ENCODE peak calls at places on chromosomes 3 and 15, in four cellular contexts. W is HL-60, J is adrenal gland, S is DND-41. F is an unnamed sample.

GRCh38 chr15:100869151-100869999 is 10.3 kb upstream of the ALDH1A3 start:
- DNase-seq in S (no peak), J (no peak), W (no peak), F (no peak)

GRCh38 chr3:21718161-21718765 is 32.7 kb downstream of the ZNF385D start:
- DNase-seq in J (no peak), S (no peak), W (no peak), F (peak; percentile 28)

GRCh38 chr3:125358923-125359322 is 16.2 kb downstream of the ZNF148 start:
- DNase-seq in J (no peak), W (no peak), S (no peak), F (no peak)

GRCh38 chr15:90101130-90101968 is 919 bp downstream of the IDH2 start:
- DNase-seq in J (peak; percentile 48), W (peak; percentile 39), S (peak; percentile 60), F (no peak)

GRCh38 chr3:152978152-152978551 is 143.2 kb downstream of the P2RY1 start:
- DNase-seq in S (no peak), W (no peak), J (no peak), F (no peak)

GRCh38 chr3:112136959-112137693 is 4.1 kb upstream of the GCSAM start:
- DNase-seq in S (no peak), J (no peak), W (no peak), F (no peak)

GRCh38 chr3:87350367-87351199 is 74.2 kb upstream of the POU1F1 start:
- DNase-seq in S (peak; percentile 30), W (peak; percentile 12), J (no peak), F (no peak)

GRCh38 chr3:15645740-15646490 is 44.4 kb downstream of the BTD start:
- DNase-seq in S (no peak), J (peak; percentile 92), W (no peak), F (peak; percentile 50)

GRCh38 chr3:182239316-182239715 is 527.6 kb downstream of the SOX2 start:
- DNase-seq in W (no peak), S (no peak), J (no peak), F (no peak)

GRCh38 chr3:35965908-35966307 is 326.6 kb downstream of the ARPP21 start:
- DNase-seq in S (no peak), J (no peak), W (no peak), F (no peak)

GRCh38 chr3:50299929-50300680 is 900 bp upstream of the HYAL3 start:
- DNase-seq in S (no peak), W (peak; percentile 74), J (peak; percentile 61), F (no peak)

GRCh38 chr3:12476238-12476897 is 7.9 kb upstream of the TSEN2 start:
- DNase-seq in J (no peak), S (no peak), W (no peak), F (no peak)

GRCh38 chr3:187186801-187187421 is 10.4 kb upstream of the RTP1 start:
- DNase-seq in J (peak; percentile 32), W (no peak), S (no peak), F (peak; percentile 61)

GRCh38 chr15:86743283-86743903 is 663.7 kb downstream of the AGBL1 start:
- DNase-seq in S (peak; percentile 35), W (no peak), J (no peak), F (no peak)

GRCh38 chr15:64507293-64507802 is 47.0 kb downstream of the ZNF609 start:
- DNase-seq in J (peak; percentile 91), W (no peak), S (peak; percentile 64), F (peak; percentile 6)

GRCh38 chr15:36882487-36883108 is 217.8 kb downstream of the MEIS2 start:
- DNase-seq in W (no peak), S (no peak), J (no peak), F (no peak)

GRCh38 chr3:161139686-161140085 is 34.5 kb upstream of the B3GALNT1 start:
- DNase-seq in J (no peak), S (no peak), W (no peak), F (no peak)

GRCh38 chr15:40939909-40940801 is 11.0 kb downstream of the DLL4 start:
- DNase-seq in W (no peak), S (no peak), J (peak; percentile 35), F (no peak)

GRCh38 chr3:13546667-13547171 is 2.2 kb upstream of the FBLN2 start:
- DNase-seq in S (no peak), J (peak; percentile 42), W (no peak), F (no peak)

GRCh38 chr3:154120903-154121235 is 321 bp upstream of the ARHGEF26 start:
- DNase-seq in W (no peak), S (no peak), J (no peak), F (no peak)

GRCh38 chr3:115615451-115615850 is 7.9 kb upstream of the GAP43 start:
- DNase-seq in S (no peak), J (no peak), W (no peak), F (no peak)

GRCh38 chr3:62827550-62827949 is 47.7 kb downstream of the CADPS start:
- DNase-seq in S (no peak), W (no peak), J (no peak), F (no peak)

GRCh38 chr3:52986938-52987337 is 58.9 kb downstream of the SFMBT1 start:
- DNase-seq in S (no peak), W (no peak), J (no peak), F (no peak)

GRCh38 chr3:85304360-85304964 is 345.7 kb downstream of the CADM2 start:
- DNase-seq in W (no peak), S (no peak), J (no peak), F (no peak)

GRCh38 chr3:142385078-142385477 is 62.8 kb downstream of the XRN1 start:
- DNase-seq in S (no peak), W (no peak), J (no peak), F (no peak)

GRCh38 chr3:195540031-195540430 is 3.1 kb downstream of the PPP1R2 start:
- DNase-seq in W (no peak), S (no peak), J (no peak), F (no peak)

GRCh38 chr3:52570076-52570475 is 33.7 kb downstream of the UQCC5 start:
- DNase-seq in J (no peak), W (no peak), S (no peak), F (no peak)

GRCh38 chr3:195750797-195751520 is 30.2 kb downstream of the MUC20 start:
- DNase-seq in S (no peak), W (no peak), J (no peak), F (no peak)

GRCh38 chr3:38640661-38641441 is 8.6 kb downstream of the SCN5A start:
- DNase-seq in J (no peak), W (no peak), S (no peak), F (no peak)

GRCh38 chr15:83764201-83764839 is 110.4 kb downstream of the ADAMTSL3 start:
- DNase-seq in W (no peak), J (no peak), S (no peak), F (no peak)

GRCh38 chr3:177141899-177142651 is 55.2 kb downstream of the TBL1XR1 start:
- DNase-seq in S (no peak), W (no peak), J (no peak), F (no peak)

GRCh38 chr15:73053398-73053723 is 1.1 kb downstream of the NEO1 start:
- DNase-seq in J (no peak), W (no peak), S (no peak), F (no peak)
- H3K27ac ChIP-seq in J (no peak overlapping the region), W (no peak overlapping the region), S (peak overlapping the region; percentile 15), F (peak overlapping the region; percentile 64)

GRCh38 chr3:185954366-185954723 is 16.5 kb upstream of the TRA2B start:
- DNase-seq in S (no peak), J (no peak), W (no peak), F (no peak)
- H3K27ac ChIP-seq in S (no peak overlapping the region), J (no peak overlapping the region), W (no peak overlapping the region), F (no peak overlapping the region)

DNA sequence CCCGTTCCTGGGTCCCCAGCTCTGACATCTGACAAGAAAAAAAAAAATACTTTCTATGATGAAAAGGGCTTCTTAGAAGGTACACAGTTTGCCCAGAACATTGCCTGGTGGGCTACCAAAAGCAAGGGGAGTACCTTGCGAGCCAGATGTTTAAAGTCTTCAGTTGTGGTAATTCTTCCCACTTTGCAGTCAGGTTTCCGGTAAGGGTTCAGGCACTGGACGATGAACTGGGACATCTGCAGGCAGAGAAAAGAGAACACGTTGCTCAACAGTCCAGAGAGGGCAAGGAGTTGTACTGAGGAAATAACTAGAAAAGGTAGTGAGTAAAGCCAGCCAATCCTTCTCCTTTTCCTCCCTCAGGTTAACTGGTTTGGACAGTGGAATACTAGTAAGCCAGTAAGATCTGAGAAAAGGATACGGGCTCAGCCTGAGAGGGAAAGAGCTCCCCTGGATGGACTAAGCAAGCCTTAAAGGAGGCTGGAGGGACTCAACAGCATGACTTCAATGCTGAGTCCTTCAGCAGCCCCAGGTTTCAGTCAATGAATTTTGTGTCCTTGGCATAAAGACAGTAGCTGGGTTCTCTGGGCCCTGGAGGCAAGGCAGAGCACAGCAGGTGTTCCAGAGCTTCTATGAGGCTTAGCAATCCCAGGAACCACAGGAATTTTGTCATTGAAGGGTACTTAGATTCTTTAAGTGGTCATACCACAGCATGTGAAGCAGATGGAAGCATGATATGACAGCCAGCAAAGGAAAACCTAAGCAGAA is 38.2 kb downstream of the NBEAL2 start:
- DNase-seq in J (no peak), S (peak; percentile 87), W (no peak), F (no peak)
- H3K27ac ChIP-seq in J (no peak overlapping the region), S (peak overlapping the region; percentile 97), W (peak overlapping the region; percentile 65), F (no peak overlapping the region)

GRCh38 chr3:4478226-4478625 is 11.2 kb upstream of the SUMF1 start:
- DNase-seq in S (no peak), J (no peak), W (no peak), F (no peak)
- H3K27ac ChIP-seq in S (no peak overlapping the region), J (no peak overlapping the region), W (peak overlapping the region; percentile 60), F (no peak overlapping the region)

GRCh38 chr15:68279218-68279533 is 1.6 kb downstream of the FEM1B start:
- DNase-seq in W (no peak), S (no peak), J (no peak), F (no peak)

GRCh38 chr15:68279779-68280745 is 2.5 kb downstream of the FEM1B start:
- DNase-seq in J (no peak), S (no peak), W (no peak), F (no peak)

GRCh38 chr15:68283401-68283800 is 5.9 kb downstream of the FEM1B start:
- DNase-seq in S (no peak), W (no peak), J (no peak), F (no peak)

GRCh38 chr15:68278345-68279217 is 1.0 kb downstream of the FEM1B start:
- DNase-seq in J (peak; percentile 74), W (no peak), S (no peak), F (no peak)

DNA sequence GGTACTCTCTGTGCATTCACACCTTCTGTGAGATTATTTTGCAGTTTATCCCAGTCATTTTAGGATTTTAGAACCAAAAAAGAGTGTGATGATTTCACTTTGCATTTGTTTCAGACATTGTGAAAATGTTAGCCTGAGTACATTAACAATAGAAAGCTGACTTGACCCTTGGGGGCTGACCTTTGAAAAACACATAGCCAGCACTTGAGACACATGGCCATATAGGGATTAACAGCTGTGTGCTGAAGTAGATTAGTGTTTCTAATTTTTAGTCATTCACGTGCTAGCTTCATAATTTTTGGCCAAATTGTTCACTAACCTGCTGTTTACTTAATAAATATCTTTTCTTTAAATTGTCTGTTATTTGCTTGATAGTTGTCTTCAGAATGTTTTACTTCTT is 3.5 kb downstream of the FEM1B start:
- DNase-seq in S (no peak), W (no peak), J (no peak), F (no peak)
- H3K27ac ChIP-seq in S (no peak overlapping the region), W (peak overlapping the region; percentile 68), J (peak overlapping the region; percentile 21), F (no peak overlapping the region)

GRCh38 chr3:126468028-126468891 is 7.4 kb downstream of the ZXDC start:
- DNase-seq in J (no peak), W (peak; percentile 84), S (no peak), F (no peak)
- H3K27ac ChIP-seq in J (no peak overlapping the region), W (peak overlapping the region; percentile 52), S (no peak overlapping the region), F (no peak overlapping the region)

GRCh38 chr3:172537521-172538158 is 14.4 kb upstream of the TNFSF10 start:
- DNase-seq in S (no peak), J (no peak), W (no peak), F (no peak)
- H3K27ac ChIP-seq in S (peak overlapping the region; percentile 71), J (no peak overlapping the region), W (no peak overlapping the region), F (no peak overlapping the region)

GRCh38 chr15:68599153-68599545 is 20.4 kb downstream of the CORO2B start:
- DNase-seq in W (no peak), J (no peak), S (no peak), F (no peak)
- H3K27ac ChIP-seq in W (no peak overlapping the region), J (no peak overlapping the region), S (no peak overlapping the region), F (no peak overlapping the region)